ENCODE peak calls at places on chromosomes 16 and 17, in ten cellular contexts. P, D, K, I, U, A, B, L, Z and S are unnamed samples.

GRCh38 chr17:64092952-64093451 is 36.9 kb downstream of the ERN1 start:
- DNase-seq in I (no peak), P (no peak), U (no peak), L (no peak), B (no peak), A (no peak), D (no peak), K (no peak), Z (no peak), S (peak; percentile 45)

GRCh38 chr16:30085247-30085646 is 6.5 kb downstream of the TBX6 start:
- DNase-seq in D (no peak), K (no peak), U (no peak), L (no peak), I (no peak), A (no peak), B (no peak), P (no peak), Z (no peak), S (no peak)

GRCh38 chr16:77402118-77402517 is 32.7 kb downstream of the ADAMTS18 start:
- DNase-seq in A (no peak), B (no peak), I (no peak), D (no peak), Z (no peak), K (no peak), L (no peak), P (no peak), U (no peak), S (no peak)

GRCh38 chr17:78343099-78343432 is 16.8 kb downstream of the SOCS3 start:
- DNase-seq in B (peak; percentile 90), D (no peak), L (no peak), I (no peak), K (no peak), U (no peak), A (peak; percentile 96), P (peak; percentile 72), Z (no peak), S (peak; percentile 94)

GRCh38 chr17:63850401-63850800 is 7.9 kb upstream of the SMARCD2 start:
- DNase-seq in B (no peak), U (no peak), K (no peak), D (no peak), I (no peak), P (no peak), A (no peak), L (no peak), Z (no peak), S (no peak)

GRCh38 chr17:44210342-44211192 is 8.9 kb downstream of the UBTF start:
- DNase-seq in P (peak; percentile 94), I (peak; percentile 96), D (peak; percentile 94), K (peak; percentile 83), B (peak; percentile 94), Z (peak; percentile 87), A (peak; percentile 92), U (peak; percentile 86), L (no peak), S (peak; percentile 80)

GRCh38 chr17:50304781-50305404 is 30.6 kb downstream of the TMEM92 start:
- DNase-seq in L (no peak), I (no peak), D (no peak), Z (no peak), U (no peak), A (no peak), K (no peak), P (no peak), B (no peak), S (peak; percentile 19)

GRCh38 chr17:8710766-8711165 is 33.9 kb downstream of the CCDC42 start:
- DNase-seq in K (no peak), U (no peak), I (no peak), Z (no peak), D (no peak), B (no peak), L (no peak), P (no peak), A (no peak), S (no peak)

GRCh38 chr17:73801455-73802100 is 157.3 kb upstream of the SDK2 start:
- DNase-seq in D (no peak), A (no peak), B (no peak), U (no peak), K (no peak), L (no peak), I (no peak), P (no peak), Z (no peak), S (no peak)

GRCh38 chr17:19386276-19386863 is 620 bp downstream of the MFAP4 start:
- DNase-seq in U (no peak), I (no peak), D (no peak), P (peak; percentile 28), K (no peak), A (peak; percentile 83), L (no peak), B (peak; percentile 85), Z (no peak), S (peak; percentile 89)

GRCh38 chr17:80125656-80126448 is 21.1 kb downstream of the EIF4A3 start:
- DNase-seq in I (no peak), P (no peak), D (no peak), K (no peak), U (no peak), A (peak; percentile 79), L (no peak), B (no peak), Z (no peak), S (peak; percentile 95)

GRCh38 chr17:34420254-34420766 is 57.3 kb upstream of the CCL1 start:
- DNase-seq in P (peak; percentile 82), B (peak; percentile 58), A (peak; percentile 78), U (peak; percentile 80), I (peak; percentile 78), L (peak; percentile 11), K (peak; percentile 45), Z (peak; percentile 40), D (peak; percentile 81), S (peak; percentile 48)

GRCh38 chr17:42518755-42519545 is 17.1 kb upstream of the NAGLU start:
- DNase-seq in D (no peak), A (no peak), Z (no peak), I (no peak), K (no peak), P (no peak), L (no peak), B (peak; percentile 76), U (no peak), S (no peak)

GRCh38 chr17:1110844-1111598 is 68.8 kb downstream of the ABR start:
- DNase-seq in I (no peak), A (peak; percentile 85), P (no peak), B (peak; percentile 79), D (no peak), K (no peak), L (peak; percentile 73), U (no peak), Z (no peak), S (peak; percentile 56)